ENCODE peak calls at places on chromosome 3, in five cellular contexts. T is NCI-H2171 treated with DMSO at 0.1 percent for 48 hours, K is AG10803, L is NCI-H2107, W is fibroblast of pulmonary artery. E is an unnamed sample.

GRCh38 chr3:31853580-31853979 is 127.5 kb downstream of the OSBPL10 start:
- DNase-seq in T (no peak), K (no peak), L (no peak), W (no peak), E (no peak)

GRCh38 chr3:120419797-120420196 is 31.0 kb downstream of the FSTL1 start:
- DNase-seq in T (no peak), K (no peak), L (no peak), W (no peak), E (no peak)

GRCh38 chr3:128447561-128448013 is 19.1 kb downstream of the DNAJB8 start:
- DNase-seq in T (no peak), K (no peak), L (no peak), W (no peak), E (no peak)

GRCh38 chr3:136584728-136585127 is 167.4 kb downstream of the STAG1 start:
- DNase-seq in T (no peak), K (no peak), L (no peak), W (peak; percentile 12), E (no peak)

GRCh38 chr3:42101048-42101447 is 9.9 kb downstream of the TRAK1 start:
- DNase-seq in T (no peak), K (peak; percentile 82), L (no peak), W (peak; percentile 86), E (no peak)

GRCh38 chr3:188061133-188061532 is 92.8 kb upstream of the LPP start:
- DNase-seq in T (no peak), K (peak; percentile 59), L (no peak), W (peak; percentile 37), E (no peak)

GRCh38 chr3:72185549-72186484 is 400.9 kb upstream of the PROK2 start:
- DNase-seq in T (peak; percentile 42), K (peak; percentile 81), L (no peak), W (peak; percentile 76), E (no peak)

GRCh38 chr3:123576119-123576518 is 8.7 kb downstream of the HACD2 start:
- DNase-seq in T (no peak), K (peak; percentile 42), L (no peak), W (peak; percentile 25), E (no peak)

GRCh38 chr3:42192334-42193200 is 73.4 kb downstream of the CCK start:
- DNase-seq in T (no peak), K (peak; percentile 40), L (no peak), W (peak; percentile 21), E (no peak)

GRCh38 chr3:20023663-20024417 is 11.8 kb upstream of the PP2D1 start:
- DNase-seq in T (no peak), K (no peak), L (no peak), W (no peak), E (no peak)

GRCh38 chr3:76097588-76097975 is 312.2 kb upstream of the ZNF717 start:
- DNase-seq in T (no peak), K (no peak), L (no peak), W (peak; percentile 1), E (no peak)

GRCh38 chr3:189455009-189455408 is 176.2 kb upstream of the TP63 start:
- DNase-seq in T (no peak), K (no peak), L (no peak), W (no peak), E (no peak)

GRCh38 chr3:196332168-196332567 is 6.0 kb downstream of the TM4SF19 start:
- DNase-seq in T (no peak), K (no peak), L (no peak), W (no peak), E (no peak)

GRCh38 chr3:31213869-31214486 is 318.7 kb upstream of the STT3B start:
- DNase-seq in T (no peak), K (no peak), L (no peak), W (no peak), E (no peak)

GRCh38 chr3:101066776-101067175 is 73.6 kb upstream of the ABI3BP start:
- DNase-seq in T (no peak), K (peak; percentile 48), L (no peak), W (peak; percentile 46), E (no peak)